ENCODE peak calls at places on chromosome 9, in four cellular contexts. W is OCI-LY7, H is pancreas, F is ovary. Y is an unnamed sample.

GRCh38 chr9:1231998-1232919 is 182.1 kb downstream of the DMRT2 start:
- DNase-seq in H (no peak), W (no peak), F (peak; percentile 23), Y (peak; percentile 48)

GRCh38 chr9:69745716-69746538 is 13.9 kb downstream of the PTAR1 start:
- DNase-seq in H (no peak), W (no peak), F (no peak), Y (peak; percentile 56)

GRCh38 chr9:70137577-70137976 is 93.9 kb downstream of the MAMDC2 start:
- DNase-seq in W (no peak), H (no peak), F (no peak), Y (no peak)

GRCh38 chr9:132973713-132974112 is 4.8 kb upstream of the GFI1B start:
- DNase-seq in F (no peak), H (no peak), W (peak; percentile 47), Y (no peak)

GRCh38 chr9:116998305-116998704 is 311.2 kb downstream of the TRIM32 start:
- DNase-seq in F (no peak), H (no peak), W (peak; percentile 3), Y (peak; percentile 4)

GRCh38 chr9:99895510-99895909 is 10.9 kb upstream of the STX17 start:
- DNase-seq in F (no peak), W (no peak), H (no peak), Y (no peak)

GRCh38 chr9:127300886-127301447 is 36.4 kb downstream of the GARNL3 start:
- DNase-seq in W (no peak), F (no peak), H (no peak), Y (no peak)

GRCh38 chr9:92360083-92360482 is 34.3 kb downstream of the CENPP start:
- DNase-seq in F (no peak), W (no peak), H (no peak), Y (no peak)

GRCh38 chr9:109886050-109886449 is 106.1 kb downstream of the PALM2AKAP2 start:
- DNase-seq in F (no peak), W (no peak), H (no peak), Y (no peak)

GRCh38 chr9:112274600-112274999 is 58.8 kb downstream of the PTBP3 start:
- DNase-seq in H (no peak), F (no peak), W (no peak), Y (no peak)

GRCh38 chr9:17802249-17802857 is 223.5 kb downstream of the SH3GL2 start:
- DNase-seq in W (peak; percentile 6), H (no peak), F (no peak), Y (peak; percentile 73)

GRCh38 chr9:131337131-131337848 is 47.8 kb downstream of the PLPP7 start:
- DNase-seq in F (no peak), W (no peak), H (peak; percentile 43), Y (no peak)

GRCh38 chr9:77883846-77884771 is 147.5 kb downstream of the GNAQ start:
- DNase-seq in H (no peak), W (no peak), F (no peak), Y (peak; percentile 57)

GRCh38 chr9:69107801-69108200 is 66.3 kb upstream of the TJP2 start:
- DNase-seq in H (no peak), W (no peak), F (no peak), Y (no peak)

GRCh38 chr9:23730364-23730763 is 95.7 kb downstream of the ELAVL2 start:
- DNase-seq in F (no peak), H (no peak), W (no peak), Y (no peak)

GRCh38 chr9:98539954-98540353 is 168.8 kb downstream of the GABBR2 start:
- DNase-seq in W (no peak), F (no peak), H (no peak), Y (no peak)

GRCh38 chr9:19934301-19934868 is 145.5 kb upstream of the SLC24A2 start:
- DNase-seq in W (no peak), H (peak; percentile 69), F (no peak), Y (peak; percentile 56)

GRCh38 chr9:38315085-38315595 is 77.4 kb upstream of the ALDH1B1 start:
- DNase-seq in W (no peak), H (no peak), F (no peak), Y (no peak)

GRCh38 chr9:114275246-114275994 is 47.5 kb upstream of the ORM1 start:
- DNase-seq in F (peak; percentile 19), H (peak; percentile 38), W (no peak), Y (no peak)

GRCh38 chr9:137439158-137439714 is 1.9 kb downstream of the ENTPD8 start:
- DNase-seq in F (no peak), W (no peak), H (no peak), Y (no peak)

GRCh38 chr9:113653746-113654604 is 190.4 kb downstream of the RGS3 start:
- DNase-seq in H (no peak), F (no peak), W (no peak), Y (no peak)

GRCh38 chr9:137516144-137516917 is 33.9 kb downstream of the PNPLA7 start:
- DNase-seq in H (no peak), F (no peak), W (no peak), Y (no peak)

GRCh38 chr9:99040911-99041582 is 63.9 kb upstream of the TGFBR1 start:
- DNase-seq in H (no peak), W (no peak), F (no peak), Y (peak; percentile 69)

GRCh38 chr9:117160254-117160653 is 254.6 kb downstream of the ASTN2 start:
- DNase-seq in H (no peak), W (peak; percentile 6), F (no peak), Y (no peak)

GRCh38 chr9:107216331-107216730 is 66.7 kb upstream of the RAD23B start:
- DNase-seq in H (no peak), F (no peak), W (no peak), Y (no peak)

GRCh38 chr9:100590481-100590880 is 12.6 kb downstream of the CAVIN4 start:
- DNase-seq in W (no peak), H (no peak), F (no peak), Y (peak; percentile 51)

GRCh38 chr9:127854169-127854833 is at the start of gene ENG:
- DNase-seq in H (no peak), W (no peak), F (peak; percentile 86), Y (peak; percentile 81)

GRCh38 chr9:127915801-127916664 is 808 bp downstream of the ST6GALNAC4 start:
- DNase-seq in F (peak; percentile 36), W (peak; percentile 96), H (no peak), Y (no peak)

GRCh38 chr9:33232866-33233265 is 7.1 kb upstream of the SPINK4 start:
- DNase-seq in W (no peak), F (no peak), H (no peak), Y (no peak)

GRCh38 chr9:12875216-12875615 is 100.4 kb downstream of the LURAP1L start:
- DNase-seq in H (no peak), F (no peak), W (no peak), Y (no peak)

GRCh38 chr9:71854811-71855210 is 56.2 kb downstream of the ABHD17B start:
- DNase-seq in H (no peak), F (no peak), W (no peak), Y (no peak)

GRCh38 chr9:128420651-128421473 is at the start of gene CERCAM:
- DNase-seq in W (peak; percentile 64), F (peak; percentile 69), H (peak; percentile 84), Y (peak; percentile 83)

GRCh38 chr9:124792976-124793594 is 16.2 kb downstream of the OLFML2A start:
- DNase-seq in H (no peak), F (peak; percentile 84), W (no peak), Y (peak; percentile 59)

GRCh38 chr9:115413304-115413703 is 295.3 kb upstream of the TNC start:
- DNase-seq in F (no peak), W (no peak), H (no peak), Y (no peak)

GRCh38 chr9:115415450-115415849 is 297.5 kb upstream of the TNC start:
- DNase-seq in F (no peak), W (no peak), H (no peak), Y (no peak)

GRCh38 chr9:115413766-115414382 is 295.9 kb upstream of the TNC start:
- DNase-seq in F (no peak), W (no peak), H (no peak), Y (peak; percentile 57)

GRCh38 chr9:115414561-115414960 is 296.6 kb upstream of the TNC start:
- DNase-seq in H (no peak), F (no peak), W (no peak), Y (no peak)

DNA sequence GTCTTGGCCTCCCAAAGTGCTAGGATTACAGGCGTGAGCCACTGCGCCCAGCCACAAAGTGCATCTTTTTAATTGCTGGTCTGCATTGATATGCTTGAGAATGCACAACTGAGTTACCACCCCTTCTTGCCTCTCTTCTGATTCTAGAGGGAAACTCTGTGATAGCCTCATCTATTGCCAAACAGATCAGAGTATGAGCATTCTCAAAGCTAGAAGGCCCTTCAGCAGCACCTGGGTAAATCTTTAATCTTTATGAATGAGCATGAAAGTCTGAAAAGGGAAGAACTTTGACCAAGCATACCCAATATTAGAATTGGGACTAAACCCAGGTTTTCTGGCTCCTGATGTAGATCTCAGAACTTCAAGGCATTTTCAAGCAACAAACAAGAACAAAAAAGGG is 298.3 kb upstream of the TNC start:
- DNase-seq in F (no peak), H (no peak), W (no peak), Y (no peak)
- H3K4me3 ChIP-seq in F (no peak overlapping the region), H (no peak overlapping the region), W (no peak overlapping the region), Y (no peak overlapping the region)

GRCh38 chr9:95055337-95055850 is 262.1 kb downstream of the FANCC start:
- DNase-seq in H (no peak), F (no peak), W (no peak), Y (peak; percentile 55)
- H3K4me3 ChIP-seq in H (no peak overlapping the region), F (peak overlapping the region; percentile 18), W (no peak overlapping the region), Y (peak overlapping the region; percentile 29)

DNA sequence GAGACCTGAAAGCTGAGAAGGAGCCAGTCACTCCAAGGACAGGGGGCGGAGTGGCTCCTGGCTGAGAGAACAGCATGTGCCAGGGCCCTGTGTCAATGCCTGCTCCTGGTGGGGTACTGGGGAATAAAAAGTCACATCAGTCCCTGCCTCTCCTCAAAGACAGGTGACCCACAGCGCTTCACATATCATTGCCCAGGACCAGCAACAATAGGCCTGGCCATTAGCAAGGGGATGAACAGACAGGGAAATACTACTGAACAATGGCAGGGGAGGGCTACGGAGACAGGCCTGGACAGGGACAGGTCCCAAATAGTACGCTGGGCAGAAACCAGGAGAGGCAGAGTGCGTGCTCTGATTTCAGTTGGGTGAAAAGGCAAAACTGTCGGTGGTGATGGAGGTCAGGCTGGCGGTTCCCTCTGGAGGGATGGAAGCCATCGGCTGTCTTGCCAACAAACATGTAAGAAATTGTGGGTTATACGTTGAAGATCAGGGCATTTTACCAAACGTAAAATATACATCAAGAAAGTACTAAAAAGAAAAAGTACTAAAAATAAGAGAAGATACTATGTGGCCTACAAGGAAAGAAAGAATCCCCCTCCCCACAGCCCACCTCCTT is 64.2 kb downstream of the C9orf50 start:
- DNase-seq in W (no peak), H (no peak), F (peak; percentile 24), Y (no peak)
- H3K4me3 ChIP-seq in W (no peak overlapping the region), H (no peak overlapping the region), F (no peak overlapping the region), Y (no peak overlapping the region)

DNA sequence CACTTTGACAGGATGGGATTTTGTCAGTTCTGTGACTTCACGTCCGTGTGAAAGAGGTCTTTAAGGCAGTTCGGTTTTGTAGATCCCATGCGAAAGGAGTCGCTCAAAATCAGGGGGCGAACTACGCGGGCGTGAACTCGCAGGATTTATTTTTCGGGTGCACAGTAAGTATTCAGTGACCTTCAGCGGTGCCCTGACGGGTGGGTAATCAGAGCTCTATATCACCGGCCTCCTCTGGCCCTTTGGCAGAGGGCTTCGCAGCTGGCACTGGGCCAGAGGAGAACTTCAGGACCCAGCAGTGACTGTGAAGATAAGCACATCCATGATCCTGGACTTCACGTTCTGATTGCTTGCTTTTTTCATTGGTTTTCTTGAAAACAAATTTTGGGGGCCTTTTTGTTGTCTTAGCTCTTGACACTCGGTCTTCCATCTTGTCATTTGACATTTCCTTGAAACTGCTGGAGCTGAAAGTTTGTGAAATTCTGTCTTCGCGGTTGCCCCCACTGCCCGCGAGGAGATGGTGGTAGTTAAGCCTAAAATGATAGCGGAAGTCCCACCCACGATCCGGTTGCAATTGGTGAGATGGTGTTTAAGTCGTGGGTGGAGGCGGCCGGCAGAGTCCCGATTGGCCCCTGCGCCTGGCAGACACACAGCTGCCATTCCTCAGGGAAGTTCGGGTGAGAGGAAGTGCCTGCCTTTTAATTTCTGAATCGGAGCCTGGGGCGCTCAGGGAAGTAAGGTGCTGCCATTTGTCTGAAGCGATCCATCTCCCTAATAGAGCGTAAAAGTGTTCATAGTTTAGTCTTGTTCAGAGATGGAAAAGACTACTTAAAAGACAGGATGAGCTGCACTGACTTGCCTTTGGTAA is at the start of gene FAM120AOS:
- DNase-seq in W (peak; percentile 91), F (peak; percentile 89), H (peak; percentile 83), Y (peak; percentile 97)
- H3K4me3 ChIP-seq in W (peak within 1 kb of the TSS; percentile 83), F (peak within 1 kb of the TSS; percentile 89), H (peak within 1 kb of the TSS; percentile 73), Y (peak within 1 kb of the TSS; percentile 96)